ENCODE peak calls at places on chromosomes 4 and X, in four cellular contexts. W is GM23338, H is sigmoid colon, E is suprapubic skin. M is an unnamed sample.
A peak's percentile ranks its signal among the peaks of the same experiment; 100 is the strongest.

GRCh38 chr4:84379881-84380618 is 119.0 kb downstream of the NKX6-1 start:
- DNase-seq in H (no peak), W (peak; percentile 24), E (no peak), M (no peak)

GRCh38 chr4:121728066-121728465 is 31.3 kb upstream of the ANXA5 start:
- DNase-seq in E (no peak), H (no peak), W (no peak), M (no peak)

GRCh38 chr4:79679859-79680258 is 271.8 kb upstream of the GK2 start:
- DNase-seq in H (no peak), E (no peak), W (no peak), M (no peak)

GRCh38 chr4:87117051-87117729 is 103.2 kb downstream of the KLHL8 start:
- DNase-seq in H (no peak), W (peak; percentile 43), E (no peak), M (no peak)

GRCh38 chr4:172688536-172688935 is 480.1 kb upstream of the GALNT7 start:
- DNase-seq in W (no peak), H (no peak), E (no peak), M (no peak)

GRCh38 chrX:67544281-67544680 is 460 bp downstream of the AR start:
- DNase-seq in H (peak; percentile 65), W (peak; percentile 31), E (no peak), M (no peak)

GRCh38 chr4:176778063-176778462 is 14.7 kb downstream of the VEGFC start:
- DNase-seq in H (no peak), E (no peak), W (no peak), M (no peak)

GRCh38 chrX:153603131-153603656 is 4.3 kb upstream of the CCNQ start:
- DNase-seq in W (no peak), E (no peak), H (no peak), M (no peak)

GRCh38 chr4:19193274-19193962 is 1058.3 kb upstream of the SLIT2 start:
- DNase-seq in H (no peak), E (no peak), W (no peak), M (no peak)

GRCh38 chrX:40484408-40485091 is 96.2 kb upstream of the ATP6AP2 start:
- DNase-seq in H (no peak), E (no peak), W (peak; percentile 13), M (no peak)

GRCh38 chr4:102076622-102077021 is 268.7 kb downstream of the SLC39A8 start:
- DNase-seq in E (no peak), W (no peak), H (no peak), M (no peak)

GRCh38 chr4:101042847-101043246 is 304.5 kb downstream of the PPP3CA start:
- DNase-seq in E (no peak), W (no peak), H (no peak), M (no peak)

GRCh38 chr4:78938474-78938867 is 767 bp downstream of the PAQR3 start:
- DNase-seq in H (no peak), W (no peak), E (no peak), M (no peak)

GRCh38 chr4:17812125-17812524 is 1.3 kb downstream of the NCAPG start:
- DNase-seq in E (no peak), W (no peak), H (no peak), M (no peak)

GRCh38 chrX:69231903-69232302 is 66.7 kb upstream of the PJA1 start:
- DNase-seq in H (no peak), W (no peak), E (no peak), M (no peak)

GRCh38 chr4:104896623-104897296 is 249.9 kb upstream of the TET2 start:
- DNase-seq in H (no peak), W (no peak), E (no peak), M (no peak)

GRCh38 chr4:90142091-90142490 is 14.9 kb downstream of the CCSER1 start:
- DNase-seq in W (no peak), E (no peak), H (no peak), M (no peak)

GRCh38 chr4:146063143-146063542 is 112.4 kb upstream of the LSM6 start:
- DNase-seq in E (no peak), H (no peak), W (no peak), M (no peak)

GRCh38 chr4:146059153-146059552 is 116.4 kb upstream of the LSM6 start:
- DNase-seq in W (no peak), E (no peak), H (no peak), M (no peak)

GRCh38 chr4:146061610-146062324 is 113.8 kb upstream of the LSM6 start:
- DNase-seq in W (no peak), H (no peak), E (no peak), M (no peak)

GRCh38 chr4:146059865-146060264 is 115.7 kb upstream of the LSM6 start:
- DNase-seq in E (no peak), W (no peak), H (no peak), M (no peak)

GRCh38 chr4:146062325-146062715 is 113.2 kb upstream of the LSM6 start:
- DNase-seq in E (no peak), W (no peak), H (no peak), M (no peak)
- H3K27ac ChIP-seq in E (no peak overlapping the region), W (no peak overlapping the region), H (no peak overlapping the region), M (no peak overlapping the region)

DNA sequence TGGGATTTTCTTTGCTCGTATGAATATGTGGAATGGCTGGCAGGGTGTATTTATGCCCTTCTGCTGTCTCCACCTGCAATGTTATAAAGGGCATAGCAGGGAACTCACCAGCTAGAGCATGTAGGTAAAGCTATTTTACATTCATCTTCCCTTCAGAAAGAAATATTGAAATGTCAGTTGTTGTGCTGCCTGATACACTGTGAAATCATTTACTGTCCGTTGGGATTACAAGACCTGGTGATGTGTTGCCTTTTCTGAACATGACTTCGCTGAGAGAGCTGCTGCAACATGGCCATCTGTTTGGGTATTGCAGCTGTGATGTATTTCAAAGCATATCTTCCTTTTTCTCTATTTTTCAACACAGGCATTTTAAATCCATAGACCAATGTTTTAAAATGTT is 644.0 kb upstream of the GNPDA2 start:
- DNase-seq in W (no peak), H (no peak), E (no peak), M (no peak)
- TF ChIP-seq POLR2AphosphoS5 in W (no peak), H (no peak), E (no peak), M (no peak)

GRCh38 chr4:2800691-2801596 is 8.1 kb downstream of the SH3BP2 start:
- DNase-seq in W (peak; percentile 80), E (peak; percentile 91), H (peak; percentile 91), M (peak; percentile 91)
- H3K27ac ChIP-seq in W (peak overlapping the region; percentile 72), E (peak overlapping the region; percentile 84), H (peak overlapping the region; percentile 71), M (peak overlapping the region; percentile 90)

GRCh38 chr4:16027114-16027513 is 56.7 kb downstream of the PROM1 start:
- DNase-seq in W (no peak), E (no peak), H (no peak), M (no peak)
- TF ChIP-seq POLR2AphosphoS5 in W (no peak), E (no peak), H (no peak), M (no peak)

DNA sequence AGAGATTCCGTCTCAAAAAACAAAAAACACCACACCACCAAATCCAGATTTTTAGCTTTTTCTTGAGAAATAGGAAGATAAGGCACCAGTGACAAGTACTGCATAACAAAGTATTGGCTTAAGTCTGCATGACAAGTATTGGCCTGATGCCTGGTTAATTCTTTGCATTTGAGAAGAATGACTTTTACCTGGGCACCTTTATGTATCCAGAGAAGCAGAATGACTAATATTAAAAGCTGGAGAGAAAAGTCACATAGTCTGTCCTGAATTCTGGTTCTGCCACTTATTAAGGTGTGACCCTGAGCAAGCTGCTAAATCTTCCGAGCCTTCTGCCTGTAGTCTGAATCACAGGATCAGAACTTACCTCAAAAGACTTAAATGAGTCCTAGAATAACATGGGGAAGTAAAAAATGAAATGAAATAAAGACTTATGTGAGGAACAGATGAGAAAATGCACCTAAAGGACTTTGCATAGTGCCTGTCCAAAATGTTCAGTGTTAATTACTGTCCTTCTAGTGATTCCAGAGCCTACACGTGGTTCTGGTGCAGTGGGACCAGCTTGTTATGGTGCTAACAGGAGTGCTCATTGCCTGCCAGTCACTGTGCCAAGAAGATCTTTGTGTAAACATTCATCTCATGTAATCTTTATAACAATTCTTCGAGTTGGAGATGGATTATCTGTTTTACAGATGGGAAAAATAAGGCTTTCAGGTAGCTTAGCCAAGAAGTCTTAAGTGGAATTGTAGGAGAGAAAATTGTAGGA is 31.6 kb downstream of the UGDH start:
- DNase-seq in H (no peak), E (no peak), W (no peak), M (no peak)
- H3K27ac ChIP-seq in H (no peak overlapping the region), E (no peak overlapping the region), W (no peak overlapping the region), M (no peak overlapping the region)

GRCh38 chr4:76282941-76283689 is 23.4 kb upstream of the STBD1 start:
- DNase-seq in H (no peak), W (no peak), E (no peak), M (no peak)
- TF ChIP-seq POLR2AphosphoS5 in H (no peak), W (no peak), E (no peak), M (no peak)

GRCh38 chr4:3226467-3226866 is 22.5 kb upstream of the MSANTD1 start:
- DNase-seq in E (no peak), W (no peak), H (no peak), M (peak; percentile 57)
- H3K27ac ChIP-seq in E (no peak overlapping the region), W (no peak overlapping the region), H (peak overlapping the region; percentile 41), M (peak overlapping the region; percentile 77)

DNA sequence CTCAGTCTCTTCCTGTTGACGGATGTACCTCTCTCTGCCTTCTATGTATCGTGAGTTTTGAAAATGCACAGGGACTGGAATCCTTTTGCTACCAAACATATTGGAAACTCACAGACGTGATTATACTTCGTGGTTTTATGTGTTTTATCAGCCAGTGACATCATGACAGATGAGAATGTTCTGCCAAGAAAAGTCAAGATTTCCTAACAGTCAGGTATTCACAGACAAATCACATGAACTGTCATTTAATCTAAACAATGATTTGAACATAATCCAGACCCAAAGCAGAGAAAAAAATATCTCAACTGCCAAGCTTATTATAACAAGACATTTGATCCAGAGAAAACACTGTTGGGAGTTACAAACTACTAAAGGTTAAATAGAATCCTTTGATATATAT is 635.9 kb upstream of the FRG1 start:
- DNase-seq in W (no peak), H (no peak), E (no peak), M (no peak)
- TF ChIP-seq POLR2AphosphoS5 in W (no peak), H (peak; percentile 63), E (no peak), M (no peak)

GRCh38 chr4:57475424-57475823 is 365.2 kb upstream of the IGFBP7 start:
- DNase-seq in E (no peak), W (no peak), H (no peak), M (no peak)
- H3K27ac ChIP-seq in E (no peak overlapping the region), W (no peak overlapping the region), H (no peak overlapping the region), M (no peak overlapping the region)